ENCODE peak calls at places on chromosomes 4 and X, in nine cellular contexts. Y is NCI-H1092, F is NCI-H1105 treated with DMSO at 0.1 percent for 48 hours, O is fibroblast of villous mesenchyme, E is HCEC 1CT, M is fibroblast of mammary gland, D is cardiac fibroblast, R is H54, G is T-helper 2 cell. C is an unnamed sample.

GRCh38 chr4:16150716-16151115 is 66.9 kb upstream of the PROM1 start:
- DNase-seq in Y (no peak), F (no peak), O (no peak), E (no peak), M (no peak), D (no peak), R (no peak), G (no peak), C (no peak)

GRCh38 chr4:143375326-143376073 is 38.8 kb downstream of the GAB1 start:
- DNase-seq in Y (peak; percentile 8), F (no peak), O (no peak), E (no peak), M (peak; percentile 38), D (peak; percentile 47), R (no peak), G (no peak), C (peak; percentile 64)

GRCh38 chr4:142473218-142473959 is 372.7 kb downstream of the INPP4B start:
- DNase-seq in Y (peak; percentile 1), F (no peak), O (no peak), E (no peak), M (peak; percentile 26), D (no peak), R (no peak), G (no peak), C (no peak)

GRCh38 chr4:117156806-117157205 is 71.4 kb upstream of the TRAM1L1 start:
- DNase-seq in Y (no peak), F (no peak), O (no peak), E (no peak), M (no peak), D (no peak), R (no peak), G (no peak), C (no peak)

GRCh38 chrX:107448625-107449468 is 605 bp upstream of the FRMPD3 start:
- DNase-seq in Y (peak; percentile 32), F (peak; percentile 46), O (no peak), E (no peak), M (no peak), D (no peak), R (no peak), G (no peak), C (peak; percentile 4)

GRCh38 chrX:150158554-150159332 is 204.4 kb upstream of the MAMLD1 start:
- DNase-seq in Y (no peak), F (no peak), O (no peak), E (no peak), M (no peak), D (no peak), R (no peak), G (no peak), C (no peak)

GRCh38 chrX:153972368-153973126 is at the start of gene TMEM187:
- DNase-seq in Y (peak; percentile 93), F (peak; percentile 98), O (peak; percentile 83), E (peak; percentile 80), M (peak; percentile 90), D (peak; percentile 87), R (peak; percentile 86), G (peak; percentile 90), C (peak; percentile 61)

GRCh38 chr4:73341454-73341853 is 62.6 kb upstream of the ALB start:
- DNase-seq in Y (peak; percentile 68), F (peak; percentile 63), O (peak; percentile 51), E (peak; percentile 15), M (peak; percentile 76), D (peak; percentile 67), R (peak; percentile 6), G (no peak), C (peak; percentile 35)

GRCh38 chrX:76555816-76556215 is 128.3 kb downstream of the MAGEE1 start:
- DNase-seq in Y (no peak), F (peak; percentile 25), O (peak; percentile 21), E (no peak), M (peak; percentile 32), D (peak; percentile 40), R (no peak), G (no peak), C (peak; percentile 68)

GRCh38 chr4:9988349-9988748 is 32.9 kb downstream of the SLC2A9 start:
- DNase-seq in Y (no peak), F (no peak), O (no peak), E (no peak), M (no peak), D (no peak), R (no peak), G (no peak), C (no peak)

GRCh38 chr4:161856711-161857326 is 307.0 kb downstream of the FSTL5 start:
- DNase-seq in Y (no peak), F (no peak), O (no peak), E (peak; percentile 1), M (no peak), D (no peak), R (no peak), G (no peak), C (no peak)

GRCh38 chr4:65482410-65482809 is 187.9 kb downstream of the EPHA5 start:
- DNase-seq in Y (no peak), F (no peak), O (peak; percentile 5), E (peak; percentile 56), M (peak; percentile 30), D (peak; percentile 14), R (no peak), G (no peak), C (no peak)

GRCh38 chrX:18983711-18984380 is at the start of gene PHKA2:
- DNase-seq in Y (peak; percentile 28), F (peak; percentile 19), O (no peak), E (no peak), M (peak; percentile 39), D (peak; percentile 70), R (peak; percentile 9), G (peak; percentile 3), C (peak; percentile 50)

GRCh38 chr4:121741751-121742150 is 23.2 kb downstream of the SMIM43 start:
- DNase-seq in Y (no peak), F (peak; percentile 68), O (no peak), E (no peak), M (no peak), D (peak; percentile 40), R (no peak), G (no peak), C (no peak)

GRCh38 chr4:186216465-186217024 is 10.8 kb upstream of the KLKB1 start:
- DNase-seq in Y (peak; percentile 12), F (peak; percentile 50), O (no peak), E (no peak), M (peak; percentile 51), D (no peak), R (no peak), G (no peak), C (no peak)

GRCh38 chr4:88029556-88029955 is 22.1 kb downstream of the PKD2 start:
- DNase-seq in Y (no peak), F (no peak), O (no peak), E (no peak), M (peak; percentile 22), D (no peak), R (no peak), G (no peak), C (no peak)

GRCh38 chr4:94307231-94307840 is 35.3 kb downstream of the HPGDS start:
- DNase-seq in Y (no peak), F (no peak), O (no peak), E (no peak), M (no peak), D (no peak), R (no peak), G (no peak), C (no peak)

GRCh38 chr4:10055871-10056270 is 34.6 kb upstream of the SLC2A9 start:
- DNase-seq in Y (no peak), F (no peak), O (no peak), E (no peak), M (no peak), D (peak; percentile 23), R (no peak), G (no peak), C (no peak)

GRCh38 chrX:46683023-46683422 is 75.9 kb downstream of the SLC9A7 start:
- DNase-seq in Y (no peak), F (no peak), O (no peak), E (no peak), M (no peak), D (no peak), R (no peak), G (no peak), C (peak; percentile 7)

GRCh38 chrX:36978886-36979285 is 29.3 kb upstream of the FAM47C start:
- DNase-seq in Y (no peak), F (no peak), O (no peak), E (no peak), M (peak; percentile 54), D (no peak), R (no peak), G (no peak), C (no peak)

GRCh38 chr4:85028910-85029309 is 62.4 kb upstream of the WDFY3 start:
- DNase-seq in Y (peak; percentile 13), F (no peak), O (peak; percentile 66), E (no peak), M (peak; percentile 94), D (peak; percentile 78), R (no peak), G (no peak), C (no peak)

GRCh38 chrX:68492583-68492982 is 6.3 kb upstream of the YIPF6 start:
- DNase-seq in Y (no peak), F (no peak), O (no peak), E (no peak), M (no peak), D (no peak), R (no peak), G (no peak), C (peak; percentile 10)

GRCh38 chr4:2352729-2353221 is 65.7 kb downstream of the ZFYVE28 start:
- DNase-seq in Y (no peak), F (no peak), O (no peak), E (no peak), M (no peak), D (no peak), R (no peak), G (no peak), C (no peak)

GRCh38 chr4:74157116-74157742 is 689 bp upstream of the MTHFD2L start:
- DNase-seq in Y (no peak), F (no peak), O (peak; percentile 64), E (peak; percentile 39), M (peak; percentile 70), D (peak; percentile 69), R (no peak), G (no peak), C (peak; percentile 8)

GRCh38 chrX:24080670-24081069 is 25.9 kb downstream of the EIF2S3 start:
- DNase-seq in Y (no peak), F (no peak), O (no peak), E (no peak), M (no peak), D (no peak), R (no peak), G (no peak), C (no peak)

GRCh38 chr4:18020671-18021469 is 685 bp downstream of the LCORL start:
- DNase-seq in Y (peak; percentile 74), F (peak; percentile 76), O (peak; percentile 82), E (peak; percentile 76), M (peak; percentile 87), D (peak; percentile 89), R (peak; percentile 37), G (peak; percentile 50), C (peak; percentile 81)

GRCh38 chr4:24093446-24093845 is 203.6 kb upstream of the PPARGC1A start:
- DNase-seq in Y (no peak), F (no peak), O (peak; percentile 53), E (no peak), M (no peak), D (no peak), R (no peak), G (no peak), C (no peak)

GRCh38 chrX:11533211-11533651 is 132.5 kb downstream of the ARHGAP6 start:
- DNase-seq in Y (peak; percentile 82), F (peak; percentile 86), O (peak; percentile 89), E (peak; percentile 74), M (peak; percentile 88), D (peak; percentile 85), R (peak; percentile 1), G (peak; percentile 54), C (peak; percentile 79)